ENCODE peak calls at places on chromosome X, in four cellular contexts. U is CD8-positive, alpha-beta memory T cell; P is mammary epithelial cell; J is adrenal gland. Z is an unnamed sample.

GRCh38 chrX:76454456-76454927 is 27.0 kb downstream of the MAGEE1 start:
- DNase-seq in U (peak), P (peak), J (no peak), Z (peak)

GRCh38 chrX:18792828-18793227 is 85.4 kb downstream of the PPEF1 start:
- DNase-seq in U (no peak), P (no peak), J (no peak), Z (no peak)

GRCh38 chrX:131816551-131817136 is 206.5 kb upstream of the STK26 start:
- DNase-seq in U (peak), P (peak), J (no peak), Z (peak)

GRCh38 chrX:30835373-30835772 is 53.7 kb downstream of the TAB3 start:
- DNase-seq in U (no peak), P (no peak), J (no peak), Z (no peak)

GRCh38 chrX:129831486-129831885 is 12.2 kb downstream of the ZDHHC9 start:
- DNase-seq in U (no peak), P (no peak), J (no peak), Z (peak)

GRCh38 chrX:125132274-125132673 is 187.4 kb upstream of the TEX13C start:
- DNase-seq in U (no peak), P (peak), J (no peak), Z (peak)

GRCh38 chrX:69318651-69319305 is 153.5 kb upstream of the PJA1 start:
- DNase-seq in U (no peak), P (no peak), J (no peak), Z (no peak)

GRCh38 chrX:153306527-153307115 is 14.9 kb downstream of the PNMA6F start:
- DNase-seq in U (no peak), P (no peak), J (no peak), Z (no peak)

GRCh38 chrX:40651620-40652223 is 4.4 kb upstream of the CXorf38 start:
- DNase-seq in U (peak), P (peak), J (peak), Z (peak)

GRCh38 chrX:16223385-16223784 is 56.1 kb downstream of the MAGEB17 start:
- DNase-seq in U (no peak), P (no peak), J (no peak), Z (no peak)

GRCh38 chrX:19332983-19333382 is 10.7 kb upstream of the PDHA1 start:
- DNase-seq in U (no peak), P (no peak), J (peak), Z (peak)

GRCh38 chrX:17520206-17520605 is 145.2 kb downstream of the NHS start:
- DNase-seq in U (no peak), P (no peak), J (no peak), Z (peak)

GRCh38 chrX:105634180-105634579 is 188.2 kb upstream of the NRK start:
- DNase-seq in U (no peak), P (no peak), J (no peak), Z (no peak)

GRCh38 chrX:19836337-19836736 is 51.1 kb downstream of the SH3KBP1 start:
- DNase-seq in U (no peak), P (no peak), J (no peak), Z (no peak)

GRCh38 chrX:97290199-97290598 is 406.5 kb downstream of the RPA4 start:
- DNase-seq in U (no peak), P (no peak), J (no peak), Z (peak)

GRCh38 chrX:153641575-153642312 is 5.3 kb upstream of the DUSP9 start:
- DNase-seq in U (no peak), P (no peak), J (no peak), Z (no peak)

DNA sequence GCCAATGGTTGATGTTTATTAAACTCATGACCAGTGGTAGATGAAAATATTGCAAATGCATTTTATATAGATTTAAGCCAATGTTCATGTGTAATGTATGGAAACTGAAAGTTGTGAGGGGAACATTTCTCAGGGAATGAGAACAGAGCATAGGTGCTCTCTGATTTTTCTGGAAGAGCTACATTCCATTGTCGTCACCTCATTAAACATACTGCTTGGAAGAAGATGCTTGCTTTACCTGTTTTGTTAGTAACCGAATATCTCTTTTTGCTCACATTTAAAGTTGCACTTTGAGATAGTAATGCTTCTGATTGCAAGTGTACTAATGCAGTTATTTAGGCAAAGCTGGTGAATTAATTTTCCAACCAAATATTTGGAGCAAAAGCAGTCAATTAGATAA is 93.8 kb upstream of the CLCN4 start:
- DNase-seq in U (no peak), P (no peak), J (no peak), Z (no peak)
- H3K27ac ChIP-seq in U (no peak), P (no peak), J (no peak), Z (no peak)

GRCh38 chrX:37753384-37753783 is 26.5 kb upstream of the CYBB start:
- DNase-seq in U (no peak), P (no peak), J (no peak), Z (no peak)
- H3K27ac ChIP-seq in U (no peak), P (no peak), J (no peak), Z (no peak)

GRCh38 chrX:103608305-103608963 is 671 bp downstream of the TCEAL3 start:
- DNase-seq in U (no peak), P (no peak), J (peak), Z (peak)
- H3K27ac ChIP-seq in U (no peak), P (peak), J (peak), Z (peak)

GRCh38 chrX:101419489-101419888 is 11.5 kb downstream of the HNRNPH2 start:
- DNase-seq in U (no peak), P (no peak), J (no peak), Z (no peak)
- H3K27ac ChIP-seq in U (no peak), P (no peak), J (no peak), Z (no peak)

GRCh38 chrX:11209798-11210197 is 83.4 kb upstream of the AMELX start:
- DNase-seq in U (no peak), P (no peak), J (no peak), Z (no peak)
- H3K27ac ChIP-seq in U (no peak), P (no peak), J (no peak), Z (no peak)

DNA sequence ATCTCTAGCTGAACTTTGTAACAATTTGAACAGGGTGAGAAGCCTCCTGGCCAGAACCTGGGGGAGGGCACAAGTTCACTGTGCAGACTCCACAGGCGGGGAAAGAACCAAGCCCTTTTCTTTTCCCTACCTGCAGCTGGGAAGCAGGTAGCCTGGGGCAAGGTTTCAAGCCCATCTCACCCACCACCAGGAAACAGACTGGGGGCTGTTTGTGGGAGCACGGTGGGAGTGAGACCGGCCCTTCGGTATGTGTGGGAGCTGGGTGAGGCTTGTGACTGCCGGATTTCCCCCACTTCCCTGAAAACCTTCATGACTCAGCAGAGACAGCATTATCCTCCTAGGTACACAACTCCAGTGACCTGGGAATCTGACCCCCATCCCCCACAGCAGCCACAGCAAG is 211.7 kb downstream of the ZNF674 start:
- DNase-seq in U (no peak), P (peak), J (no peak), Z (no peak)
- H3K27ac ChIP-seq in U (no peak), P (peak), J (no peak), Z (no peak)

GRCh38 chrX:46589977-46590723 is 16.6 kb downstream of the CHST7 start:
- DNase-seq in U (no peak), P (peak), J (no peak), Z (peak)

GRCh38 chrX:46582964-46583363 is 9.4 kb downstream of the CHST7 start:
- DNase-seq in U (no peak), P (peak), J (no peak), Z (peak)

GRCh38 chrX:46587158-46587557 is 13.6 kb downstream of the CHST7 start:
- DNase-seq in U (no peak), P (peak), J (no peak), Z (peak)

GRCh38 chrX:46588263-46588662 is 14.7 kb downstream of the CHST7 start:
- DNase-seq in U (peak), P (no peak), J (peak), Z (peak)

GRCh38 chrX:46587753-46588171 is 14.2 kb downstream of the CHST7 start:
- DNase-seq in U (no peak), P (no peak), J (no peak), Z (peak)
- H3K27ac ChIP-seq in U (no peak), P (peak), J (no peak), Z (peak)

GRCh38 chrX:49054073-49054762 is 4.6 kb upstream of the CCDC120 start:
- DNase-seq in U (no peak), P (no peak), J (no peak), Z (no peak)
- H3K27ac ChIP-seq in U (peak), P (no peak), J (peak), Z (no peak)